ENCODE peak calls at places on chromosomes 6 and 20, in five cellular contexts. C is GM12878, R is A549, B is K562, P is WTC11. G is an unnamed sample.

GRCh38 chr6:25042599-25042936 is 106.8 kb upstream of the RIPOR2 start:
- DNase-seq in C (no peak), R (no peak), B (no peak), P (no peak), G (no peak)

GRCh38 chr6:3749991-3750323 is 1.6 kb downstream of the PXDC1 start:
- DNase-seq in C (no peak), R (no peak), B (peak), P (no peak), G (no peak)

GRCh38 chr6:100346203-100346602 is 118.5 kb downstream of the SIM1 start:
- DNase-seq in C (no peak), R (no peak), B (no peak), P (no peak), G (no peak)

GRCh38 chr6:157813757-157814455 is 9.1 kb upstream of the SNX9 start:
- DNase-seq in C (no peak), R (no peak), B (no peak), P (no peak), G (no peak)

GRCh38 chr6:72040106-72040505 is 153.8 kb downstream of the RIMS1 start:
- DNase-seq in C (no peak), R (no peak), B (no peak), P (no peak), G (no peak)

GRCh38 chr6:21752054-21752811 is 158.7 kb downstream of the SOX4 start:
- DNase-seq in C (no peak), R (no peak), B (no peak), P (no peak), G (no peak)

GRCh38 chr6:9139762-9140161 is 704.4 kb upstream of the SLC35B3 start:
- DNase-seq in C (no peak), R (no peak), B (no peak), P (no peak), G (no peak)

GRCh38 chr6:137033828-137034227 is 10.9 kb downstream of the IL20RA start:
- DNase-seq in C (peak), R (no peak), B (no peak), P (no peak), G (peak)

GRCh38 chr6:57324538-57324937 is 7.1 kb downstream of the PRIM2 start:
- DNase-seq in C (no peak), R (no peak), B (peak), P (no peak), G (peak)

GRCh38 chr20:63751471-63752271 is 12.1 kb downstream of the SLC2A4RG start:
- DNase-seq in C (no peak), R (no peak), B (no peak), P (peak), G (no peak)

GRCh38 chr20:8670900-8671229 is 398.0 kb upstream of the PLCB4 start:
- DNase-seq in C (no peak), R (no peak), B (no peak), P (no peak), G (no peak)

GRCh38 chr6:6686748-6687601 is 98.5 kb downstream of the LY86 start:
- DNase-seq in C (no peak), R (peak), B (peak), P (peak), G (peak)

GRCh38 chr6:140566706-140567330 is 1192.4 kb upstream of the CITED2 start:
- DNase-seq in C (no peak), R (no peak), B (no peak), P (no peak), G (no peak)

GRCh38 chr6:26524722-26525360 is 13.3 kb upstream of the HMGN4 start:
- DNase-seq in C (no peak), R (no peak), B (no peak), P (no peak), G (peak)

DNA sequence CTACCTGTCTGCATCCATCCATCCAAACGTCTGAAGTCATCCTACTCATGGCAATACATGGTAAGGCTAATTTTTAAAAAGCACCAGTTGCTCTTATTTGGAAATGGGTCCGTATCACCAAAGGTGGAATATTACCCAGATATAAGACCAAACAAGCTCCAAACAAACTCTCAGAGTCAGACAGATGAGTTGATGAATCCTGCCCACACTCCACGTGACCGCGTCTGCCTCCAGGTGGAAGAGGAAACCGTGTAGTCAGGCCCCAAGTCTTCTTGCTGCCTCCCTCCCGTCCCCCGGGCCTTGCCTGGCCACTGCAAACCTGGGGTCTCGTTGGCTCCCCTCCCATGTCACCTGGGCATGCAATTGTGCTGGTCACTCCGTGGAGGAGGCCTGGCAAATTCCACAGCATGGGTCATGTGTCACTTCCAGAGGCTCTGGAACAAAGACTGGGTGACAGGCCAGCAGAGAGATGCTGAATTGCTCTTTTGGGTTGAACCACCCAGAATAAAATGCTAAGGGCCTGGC is 31.8 kb downstream of the CTCFL start:
- DNase-seq in C (no peak), R (no peak), B (no peak), P (no peak), G (no peak)
- TF ChIP-seq MAX in C (no peak), R (no peak), B (no peak), P (no peak), G (no peak)

DNA sequence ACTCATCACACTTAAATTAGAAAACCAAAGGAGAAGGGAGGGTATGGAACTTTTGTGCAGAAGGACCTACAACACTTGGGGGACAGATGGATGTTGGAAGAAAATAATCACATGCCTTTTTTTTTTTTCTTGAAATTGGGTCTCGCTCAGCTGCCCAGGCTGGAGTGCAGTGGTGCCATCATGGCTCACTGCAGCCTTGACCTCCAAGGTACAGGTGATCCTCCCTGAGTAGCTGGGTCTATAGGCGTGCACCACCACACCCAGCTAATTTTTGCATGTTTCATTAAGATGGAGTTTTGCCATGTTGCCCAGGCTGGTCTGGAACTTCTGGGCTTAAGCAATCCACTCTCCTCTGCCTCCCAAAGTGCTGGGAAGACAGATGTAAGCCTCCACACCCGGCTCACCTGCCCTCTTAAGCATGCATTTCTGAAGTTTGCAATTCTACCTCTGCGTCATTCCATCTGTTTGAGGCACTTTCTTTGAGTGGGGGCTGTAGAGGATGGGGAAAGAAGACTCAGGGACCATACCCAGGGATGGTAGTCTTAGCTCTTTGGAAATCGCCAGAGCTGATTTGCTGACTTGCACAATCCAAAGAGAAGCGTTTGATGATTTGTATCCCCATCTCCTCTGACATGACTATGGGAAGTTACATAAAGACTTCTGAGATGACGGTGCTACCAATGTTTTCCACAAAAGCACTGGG is 370.7 kb upstream of the JARID2 start:
- DNase-seq in C (no peak), R (no peak), B (no peak), P (no peak), G (no peak)
- TF ChIP-seq MAX in C (no peak), R (no peak), B (no peak), P (peak), G (no peak)

GRCh38 chr20:51379601-51380341 is 162.7 kb downstream of the NFATC2 start:
- DNase-seq in C (no peak), R (no peak), B (peak), P (no peak), G (no peak)

GRCh38 chr20:51381557-51381956 is 161.0 kb downstream of the NFATC2 start:
- DNase-seq in C (no peak), R (no peak), B (no peak), P (no peak), G (peak)

GRCh38 chr20:51382111-51382985 is 160.2 kb downstream of the NFATC2 start:
- DNase-seq in C (no peak), R (no peak), B (no peak), P (no peak), G (no peak)

GRCh38 chr20:51378171-51378928 is 164.2 kb downstream of the NFATC2 start:
- DNase-seq in C (no peak), R (no peak), B (peak), P (peak), G (peak)

GRCh38 chr20:51380401-51381385 is 161.8 kb downstream of the NFATC2 start:
- DNase-seq in C (no peak), R (no peak), B (peak), P (no peak), G (no peak)
- TF ChIP-seq MAX in C (no peak), R (no peak), B (no peak), P (no peak), G (no peak)

DNA sequence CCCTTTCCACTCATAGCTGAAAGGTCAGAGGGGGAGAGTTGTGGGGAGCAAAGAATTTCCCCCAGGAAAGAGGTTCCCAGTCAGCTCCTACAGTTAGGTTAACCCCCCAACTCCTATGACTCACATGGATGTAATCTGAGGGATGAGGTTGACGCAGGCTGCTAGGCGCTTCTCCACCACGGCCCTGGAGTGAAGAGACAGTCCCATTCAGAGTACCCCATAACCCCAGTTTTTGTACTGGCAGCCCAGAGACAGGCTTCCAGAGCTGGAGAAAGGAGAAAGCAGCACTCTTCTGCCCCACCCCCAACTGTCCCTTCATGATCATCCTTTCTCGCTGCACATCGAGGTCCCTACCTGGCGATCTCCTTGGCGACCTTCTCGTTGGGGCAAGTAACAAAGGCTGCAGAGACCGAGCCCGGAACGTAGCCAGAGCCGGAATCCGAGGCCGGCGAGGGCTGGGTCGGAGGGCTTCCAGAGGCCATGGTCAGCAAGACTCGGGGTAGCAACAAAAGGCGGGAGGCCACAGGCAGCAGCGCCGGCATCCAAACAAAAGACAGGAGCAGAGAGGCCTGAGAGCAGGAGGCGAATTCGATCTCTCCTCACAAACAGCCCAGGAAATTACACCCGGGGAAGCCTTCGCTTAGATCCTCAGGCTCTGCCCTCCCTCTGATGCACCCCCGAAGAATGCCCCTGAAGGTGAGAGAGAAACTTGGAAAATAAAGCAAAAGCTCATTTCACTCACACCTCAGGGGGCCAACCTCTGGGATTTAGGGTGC is 592 bp downstream of the CUTA start:
- DNase-seq in C (no peak), R (peak), B (peak), P (no peak), G (peak)
- TF ChIP-seq MAX in C (no peak), R (no peak), B (no peak), P (no peak), G (no peak)

GRCh38 chr6:40780626-40781025 is 193.5 kb upstream of the LRFN2 start:
- DNase-seq in C (no peak), R (no peak), B (no peak), P (no peak), G (no peak)
- TF ChIP-seq MAX in C (no peak), R (no peak), B (no peak), P (no peak), G (no peak)

GRCh38 chr6:5529015-5529414 is 267.7 kb downstream of the FARS2 start:
- DNase-seq in C (no peak), R (no peak), B (no peak), P (no peak), G (no peak)
- TF ChIP-seq MAX in C (no peak), R (no peak), B (no peak), P (no peak), G (no peak)

GRCh38 chr6:42394151-42394550 is 57.6 kb downstream of the TRERF1 start:
- DNase-seq in C (no peak), R (no peak), B (no peak), P (no peak), G (no peak)

GRCh38 chr6:42392871-42393270 is 58.9 kb downstream of the TRERF1 start:
- DNase-seq in C (no peak), R (no peak), B (no peak), P (no peak), G (no peak)

GRCh38 chr6:42391441-42391840 is 60.3 kb downstream of the TRERF1 start:
- DNase-seq in C (no peak), R (no peak), B (no peak), P (no peak), G (no peak)

GRCh38 chr6:42394881-42395620 is 56.7 kb downstream of the TRERF1 start:
- DNase-seq in C (no peak), R (no peak), B (no peak), P (no peak), G (peak)

DNA sequence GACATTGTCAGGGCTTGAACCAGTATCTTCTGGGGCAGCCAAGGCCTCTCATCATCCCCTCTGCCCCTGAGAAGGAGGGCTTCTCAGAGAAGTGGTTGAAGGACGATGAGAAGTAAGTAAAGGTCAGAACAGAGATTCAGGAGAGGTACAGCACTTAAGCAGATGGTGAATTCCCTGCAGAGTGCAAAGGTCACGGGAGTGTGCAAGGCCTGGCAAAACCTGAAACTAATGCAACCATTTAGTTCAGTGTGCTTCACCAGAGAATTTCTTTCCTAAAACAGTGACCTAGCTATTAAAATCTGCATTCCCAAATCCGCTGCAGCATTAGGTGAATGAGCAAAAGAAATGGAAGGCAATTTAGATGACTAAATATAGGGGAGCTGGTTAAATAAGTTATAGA is 58.4 kb downstream of the TRERF1 start:
- DNase-seq in C (no peak), R (no peak), B (no peak), P (no peak), G (no peak)
- TF ChIP-seq MAX in C (no peak), R (no peak), B (no peak), P (no peak), G (no peak)

GRCh38 chr6:133166706-133167105 is 74.5 kb upstream of the EYA4 start:
- DNase-seq in C (no peak), R (no peak), B (no peak), P (no peak), G (no peak)

GRCh38 chr6:133173276-133173675 is 67.9 kb upstream of the EYA4 start:
- DNase-seq in C (no peak), R (no peak), B (no peak), P (no peak), G (no peak)

GRCh38 chr6:133169901-133170300 is 71.3 kb upstream of the EYA4 start:
- DNase-seq in C (no peak), R (no peak), B (no peak), P (no peak), G (no peak)

GRCh38 chr6:133171989-133172604 is 69.1 kb upstream of the EYA4 start:
- DNase-seq in C (no peak), R (no peak), B (no peak), P (no peak), G (no peak)

DNA sequence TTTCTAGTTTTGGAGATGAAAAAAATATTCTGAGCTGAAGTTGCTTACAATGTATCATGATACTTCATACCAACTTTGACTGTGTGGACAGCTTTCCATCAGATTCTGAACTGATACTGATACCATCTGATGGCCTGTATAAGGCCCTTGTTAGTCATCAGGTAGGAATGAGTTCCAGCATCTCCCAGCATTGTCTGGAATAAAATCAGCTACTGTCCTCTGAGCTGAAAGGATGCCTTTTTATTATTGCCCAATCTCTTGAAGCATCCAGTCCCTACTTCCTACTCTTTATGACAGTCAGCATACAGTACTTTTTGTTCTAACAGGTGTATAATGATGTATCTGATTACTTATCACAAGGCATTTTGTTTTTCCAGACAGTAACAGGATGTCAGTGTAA is 70.6 kb upstream of the EYA4 start:
- DNase-seq in C (no peak), R (no peak), B (no peak), P (no peak), G (no peak)
- TF ChIP-seq MAX in C (no peak), R (no peak), B (no peak), P (no peak), G (no peak)

GRCh38 chr6:130969807-130970491 is 93.1 kb downstream of the EPB41L2 start:
- DNase-seq in C (no peak), R (no peak), B (no peak), P (no peak), G (no peak)

GRCh38 chr6:130971504-130971903 is 91.5 kb downstream of the EPB41L2 start:
- DNase-seq in C (no peak), R (no peak), B (no peak), P (no peak), G (no peak)

GRCh38 chr6:130973521-130974277 is 89.3 kb downstream of the EPB41L2 start:
- DNase-seq in C (no peak), R (no peak), B (no peak), P (no peak), G (no peak)

GRCh38 chr6:130968486-130968885 is 94.6 kb downstream of the EPB41L2 start:
- DNase-seq in C (no peak), R (no peak), B (no peak), P (no peak), G (no peak)

GRCh38 chr6:130970839-130971410 is 92.1 kb downstream of the EPB41L2 start:
- DNase-seq in C (no peak), R (no peak), B (no peak), P (no peak), G (no peak)
- TF ChIP-seq MAX in C (no peak), R (no peak), B (no peak), P (no peak), G (no peak)